ENCODE peak calls at places on chromosome 2, in five cellular contexts. G, N, X, P and Z are unnamed samples.

GRCh38 chr2:235521844-235522243 is 28.0 kb downstream of the AGAP1 start:
- DNase-seq in G (no peak), N (no peak), X (no peak), P (no peak), Z (no peak)

GRCh38 chr2:238727585-238728321 is 120.1 kb upstream of the TWIST2 start:
- DNase-seq in G (no peak), N (no peak), X (no peak), P (no peak), Z (no peak)

GRCh38 chr2:113979172-113980128 is 89.6 kb downstream of the ACTR3 start:
- DNase-seq in G (no peak), N (peak; percentile 24), X (no peak), P (no peak), Z (peak; percentile 88)

GRCh38 chr2:190819835-190820234 is 60.8 kb upstream of the GLS start:
- DNase-seq in G (no peak), N (no peak), X (no peak), P (no peak), Z (no peak)

GRCh38 chr2:36762764-36763490 is 66.4 kb downstream of the VIT start:
- DNase-seq in G (no peak), N (no peak), X (no peak), P (no peak), Z (no peak)

GRCh38 chr2:75516378-75517122 is 44.2 kb downstream of the EVA1A start:
- DNase-seq in G (peak; percentile 34), N (no peak), X (no peak), P (peak; percentile 99), Z (no peak)

GRCh38 chr2:96305091-96305978 is at the start of gene SNRNP200:
- DNase-seq in G (no peak), N (peak; percentile 89), X (peak; percentile 69), P (peak; percentile 86), Z (peak; percentile 89)

GRCh38 chr2:54457326-54458023 is 1.3 kb downstream of the SPTBN1 start:
- DNase-seq in G (no peak), N (no peak), X (no peak), P (peak; percentile 59), Z (no peak)

GRCh38 chr2:219060821-219061791 is at the start of gene IHH:
- DNase-seq in G (no peak), N (no peak), X (no peak), P (no peak), Z (peak; percentile 74)

GRCh38 chr2:72979896-72980295 is 62.6 kb downstream of the EMX1 start:
- DNase-seq in G (no peak), N (no peak), X (no peak), P (no peak), Z (no peak)

GRCh38 chr2:238893349-238894000 is 45.6 kb downstream of the TWIST2 start:
- DNase-seq in G (no peak), N (no peak), X (no peak), P (no peak), Z (no peak)

GRCh38 chr2:145380436-145381017 is 860.6 kb upstream of the ZEB2 start:
- DNase-seq in G (no peak), N (no peak), X (peak; percentile 12), P (no peak), Z (no peak)

GRCh38 chr2:69333352-69333751 is 53.7 kb downstream of the GFPT1 start:
- DNase-seq in G (no peak), N (no peak), X (no peak), P (no peak), Z (no peak)

GRCh38 chr2:240947607-240948006 is 41.5 kb downstream of the CROCC2 start:
- DNase-seq in G (no peak), N (no peak), X (no peak), P (no peak), Z (no peak)

GRCh38 chr2:121897335-121897970 is 142.0 kb downstream of the TSN start:
- DNase-seq in G (no peak), N (peak; percentile 69), X (peak; percentile 34), P (peak; percentile 16), Z (no peak)

GRCh38 chr2:36650031-36650430 is 46.5 kb upstream of the VIT start:
- DNase-seq in G (no peak), N (peak; percentile 8), X (peak; percentile 73), P (peak; percentile 83), Z (no peak)

GRCh38 chr2:157441072-157441454 is 2.8 kb downstream of the CYTIP start:
- DNase-seq in G (no peak), N (no peak), X (no peak), P (no peak), Z (no peak)

GRCh38 chr2:236089271-236090026 is 78.7 kb downstream of the GBX2 start:
- DNase-seq in G (no peak), N (no peak), X (no peak), P (no peak), Z (no peak)

GRCh38 chr2:197108758-197109157 is 182.3 kb upstream of the PGAP1 start:
- DNase-seq in G (no peak), N (no peak), X (no peak), P (no peak), Z (no peak)

GRCh38 chr2:28986429-28986828 is 5.3 kb downstream of the TOGARAM2 start:
- DNase-seq in G (no peak), N (no peak), X (no peak), P (no peak), Z (no peak)

GRCh38 chr2:201419057-201419635 is 32.1 kb downstream of the TRAK2 start:
- DNase-seq in G (no peak), N (no peak), X (no peak), P (no peak), Z (no peak)

GRCh38 chr2:131143803-131144202 is 38.7 kb downstream of the PLEKHB2 start:
- DNase-seq in G (no peak), N (no peak), X (no peak), P (no peak), Z (no peak)

GRCh38 chr2:142756430-142756829 is 121.0 kb upstream of the KYNU start:
- DNase-seq in G (no peak), N (no peak), X (no peak), P (no peak), Z (no peak)

GRCh38 chr2:29051730-29052129 is 22.6 kb downstream of the PCARE start:
- DNase-seq in G (no peak), N (no peak), X (no peak), P (no peak), Z (no peak)

GRCh38 chr2:33370886-33371285 is 105.6 kb upstream of the RASGRP3 start:
- DNase-seq in G (no peak), N (no peak), X (no peak), P (no peak), Z (no peak)

GRCh38 chr2:43634604-43635306 is 2.3 kb upstream of the PLEKHH2 start:
- DNase-seq in G (no peak), N (no peak), X (no peak), P (peak; percentile 94), Z (no peak)

GRCh38 chr2:189347540-189347939 is 93.7 kb upstream of the WDR75 start:
- DNase-seq in G (peak; percentile 11), N (peak; percentile 65), X (peak; percentile 53), P (peak; percentile 56), Z (no peak)

GRCh38 chr2:26702025-26702424 is 9.5 kb downstream of the KCNK3 start:
- DNase-seq in G (no peak), N (no peak), X (no peak), P (no peak), Z (no peak)

GRCh38 chr2:26704441-26704977 is 12.0 kb downstream of the KCNK3 start:
- DNase-seq in G (no peak), N (no peak), X (no peak), P (no peak), Z (no peak)

GRCh38 chr2:26700078-26700477 is 7.6 kb downstream of the KCNK3 start:
- DNase-seq in G (no peak), N (no peak), X (no peak), P (no peak), Z (no peak)

GRCh38 chr2:26705126-26705525 is 12.6 kb downstream of the KCNK3 start:
- DNase-seq in G (no peak), N (no peak), X (no peak), P (no peak), Z (no peak)

GRCh38 chr2:26701596-26701995 is 9.1 kb downstream of the KCNK3 start:
- DNase-seq in G (no peak), N (no peak), X (no peak), P (no peak), Z (no peak)
- H3K27ac ChIP-seq in G (no peak overlapping the region), N (no peak overlapping the region), X (no peak overlapping the region), P (no peak overlapping the region), Z (no peak overlapping the region)

DNA sequence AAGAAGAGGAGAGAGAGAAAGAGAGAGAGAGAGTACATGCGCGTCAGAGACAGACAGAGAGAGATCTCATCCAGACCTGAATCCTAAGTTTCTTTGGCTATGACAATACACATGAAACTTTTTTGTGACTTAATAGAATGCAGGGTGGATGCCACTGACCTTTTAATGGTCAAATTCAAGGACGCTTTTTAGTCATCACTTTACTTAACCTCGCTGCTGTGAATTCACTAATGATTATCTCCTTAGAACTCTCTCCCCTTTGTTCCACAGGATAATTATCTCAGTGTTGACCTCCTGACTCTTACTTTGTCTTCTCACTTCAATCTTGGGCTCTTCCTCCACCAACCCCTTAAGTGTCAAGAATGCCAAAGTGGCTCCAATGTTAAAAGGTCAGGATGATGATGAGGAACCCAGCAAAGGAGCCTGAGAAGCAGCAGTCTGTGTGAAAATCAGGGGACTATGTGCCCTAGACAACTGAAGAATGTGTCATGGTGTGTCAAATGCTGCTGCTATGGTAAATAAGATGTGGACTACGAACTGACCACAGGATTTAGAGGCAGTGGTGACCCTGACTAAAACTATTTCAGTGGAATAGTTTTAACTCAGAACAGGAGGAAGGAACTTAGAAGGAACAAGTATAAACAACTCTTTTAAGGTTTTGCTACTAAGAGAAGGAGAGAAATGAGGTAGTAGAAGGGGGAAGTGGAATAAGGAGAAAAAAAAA is 382.1 kb downstream of the ZEB2 start:
- DNase-seq in G (no peak), N (no peak), X (no peak), P (peak; percentile 34), Z (no peak)
- TF ChIP-seq SP1 in G (no peak), N (no peak), X (no peak), P (no peak), Z (no peak)

DNA sequence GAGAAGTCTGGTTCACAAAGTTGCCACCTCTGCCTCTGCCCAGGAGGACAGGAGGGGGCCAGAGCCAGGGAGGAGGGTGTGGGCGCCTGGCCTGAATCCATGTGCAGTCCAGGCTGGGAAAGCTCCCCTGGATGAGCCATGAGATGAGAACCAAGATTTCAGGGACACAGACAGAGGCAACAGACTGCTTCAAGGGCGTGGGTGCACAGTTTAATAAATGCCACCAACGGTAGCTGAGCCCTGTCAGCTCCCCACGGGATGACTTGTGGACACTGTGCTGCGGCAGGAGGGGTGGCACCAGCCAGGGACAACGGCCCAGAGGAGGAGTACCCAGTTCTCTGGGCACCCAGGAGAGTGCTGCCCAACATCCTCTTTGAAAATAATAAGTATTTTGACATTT is 15.2 kb downstream of the CAPG start:
- DNase-seq in G (no peak), N (no peak), X (no peak), P (no peak), Z (no peak)
- H3K27ac ChIP-seq in G (no peak overlapping the region), N (no peak overlapping the region), X (no peak overlapping the region), P (no peak overlapping the region), Z (no peak overlapping the region)

DNA sequence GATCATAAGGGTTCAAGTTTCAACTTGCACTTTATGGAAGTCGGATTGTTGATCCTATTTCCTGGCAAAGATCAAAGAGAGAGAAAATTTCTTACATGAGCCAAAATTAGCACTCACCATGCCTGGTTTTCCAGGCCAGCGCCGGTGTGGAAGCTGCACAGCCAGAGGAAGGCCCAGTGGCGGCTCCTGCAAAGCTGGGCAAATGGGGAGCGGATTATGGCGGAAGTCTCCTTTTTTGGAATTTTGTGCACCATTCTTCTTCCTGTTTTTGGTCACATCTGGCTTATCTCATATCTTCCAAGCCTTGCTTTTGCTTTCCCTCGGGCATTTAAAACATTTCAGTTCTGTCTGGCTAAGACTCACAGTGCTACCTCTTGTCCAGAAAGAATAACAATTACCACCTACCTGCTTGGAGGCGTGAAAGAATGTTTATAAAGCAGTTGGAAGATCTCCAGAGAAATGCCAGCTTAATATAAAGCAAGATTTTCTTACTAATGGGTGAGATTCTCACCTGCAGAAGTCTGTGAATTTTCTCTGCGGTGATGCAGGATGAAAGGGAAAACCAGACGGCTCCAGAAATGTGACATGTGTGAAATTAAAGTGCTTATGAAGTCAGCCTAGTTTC is 94.3 kb downstream of the ASAP2 start:
- DNase-seq in G (no peak), N (no peak), X (no peak), P (no peak), Z (no peak)
- TF ChIP-seq SP1 in G (no peak), N (no peak), X (no peak), P (no peak), Z (no peak)